ENCODE peak calls at places on chromosomes 11 and 22, in eight cellular contexts. One of them, this sample, is unnamed.
A peak's percentile ranks its signal among the peaks of the same experiment; 100 is the strongest.

GRCh38 chr22:30457964-30458363 is 13.9 kb downstream of the SEC14L3 start:
- DNase-seq in AG08395: no peak
- DNase-seq in dermis blood vessel endothelial cell: no peak
- DNase-seq in stimulated activated CD4-positive, alpha-beta T cell treated with anti-CD3 and anti-CD28 coated beads, Interleukin-1b, Interleukin-23, amount 100 ng/mL, for 24 hours: no peak
- DNase-seq in uterus: no peak
- DNase-seq in HFFc6: peak; percentile 8
- DNase-seq in B cell: no peak
- DNase-seq in left cardiac atrium: no peak
- DNase-seq in this sample: no peak

GRCh38 chr11:96219981-96220623 is 122.9 kb downstream of the MAML2 start:
- DNase-seq in AG08395: peak; percentile 59
- DNase-seq in dermis blood vessel endothelial cell: peak; percentile 68
- DNase-seq in stimulated activated CD4-positive, alpha-beta T cell treated with anti-CD3 and anti-CD28 coated beads, Interleukin-1b, Interleukin-23, amount 100 ng/mL, for 24 hours: no peak
- DNase-seq in uterus: no peak
- DNase-seq in HFFc6: peak; percentile 59
- DNase-seq in B cell: no peak
- DNase-seq in left cardiac atrium: peak; percentile 27
- DNase-seq in this sample: no peak

GRCh38 chr11:131748146-131749050 is 378.0 kb downstream of the NTM start:
- DNase-seq in AG08395: peak; percentile 72
- DNase-seq in dermis blood vessel endothelial cell: peak; percentile 87
- DNase-seq in stimulated activated CD4-positive, alpha-beta T cell treated with anti-CD3 and anti-CD28 coated beads, Interleukin-1b, Interleukin-23, amount 100 ng/mL, for 24 hours: no peak
- DNase-seq in uterus: peak; percentile 19
- DNase-seq in HFFc6: peak; percentile 76
- DNase-seq in B cell: peak; percentile 2
- DNase-seq in left cardiac atrium: peak; percentile 59
- DNase-seq in this sample: no peak

GRCh38 chr22:48746789-48747425 is 1080.8 kb downstream of the BRD1 start:
- DNase-seq in AG08395: no peak
- DNase-seq in dermis blood vessel endothelial cell: no peak
- DNase-seq in stimulated activated CD4-positive, alpha-beta T cell treated with anti-CD3 and anti-CD28 coated beads, Interleukin-1b, Interleukin-23, amount 100 ng/mL, for 24 hours: no peak
- DNase-seq in uterus: no peak
- DNase-seq in HFFc6: no peak
- DNase-seq in B cell: no peak
- DNase-seq in left cardiac atrium: no peak
- DNase-seq in this sample: no peak

GRCh38 chr11:73271936-73272679 is at the start of gene P2RY6:
- DNase-seq in AG08395: peak; percentile 61
- DNase-seq in dermis blood vessel endothelial cell: peak; percentile 20
- DNase-seq in stimulated activated CD4-positive, alpha-beta T cell treated with anti-CD3 and anti-CD28 coated beads, Interleukin-1b, Interleukin-23, amount 100 ng/mL, for 24 hours: no peak
- DNase-seq in uterus: peak; percentile 16
- DNase-seq in HFFc6: peak; percentile 68
- DNase-seq in B cell: no peak
- DNase-seq in left cardiac atrium: peak; percentile 57
- DNase-seq in this sample: no peak

GRCh38 chr11:7098235-7098832 is 9.5 kb downstream of the RBMXL2 start:
- DNase-seq in AG08395: peak; percentile 65
- DNase-seq in dermis blood vessel endothelial cell: peak; percentile 76
- DNase-seq in stimulated activated CD4-positive, alpha-beta T cell treated with anti-CD3 and anti-CD28 coated beads, Interleukin-1b, Interleukin-23, amount 100 ng/mL, for 24 hours: no peak
- DNase-seq in uterus: no peak
- DNase-seq in HFFc6: peak; percentile 41
- DNase-seq in B cell: peak; percentile 64
- DNase-seq in left cardiac atrium: no peak
- DNase-seq in this sample: peak; percentile 29

GRCh38 chr11:7204778-7205177 is 46.9 kb upstream of the SYT9 start:
- DNase-seq in AG08395: peak; percentile 7
- DNase-seq in dermis blood vessel endothelial cell: peak; percentile 96
- DNase-seq in stimulated activated CD4-positive, alpha-beta T cell treated with anti-CD3 and anti-CD28 coated beads, Interleukin-1b, Interleukin-23, amount 100 ng/mL, for 24 hours: no peak
- DNase-seq in uterus: no peak
- DNase-seq in HFFc6: no peak
- DNase-seq in B cell: no peak
- DNase-seq in left cardiac atrium: no peak
- DNase-seq in this sample: peak; percentile 82

GRCh38 chr22:39170825-39171622 is 18.5 kb upstream of the CBX7 start:
- DNase-seq in AG08395: peak; percentile 79
- DNase-seq in dermis blood vessel endothelial cell: peak; percentile 88
- DNase-seq in stimulated activated CD4-positive, alpha-beta T cell treated with anti-CD3 and anti-CD28 coated beads, Interleukin-1b, Interleukin-23, amount 100 ng/mL, for 24 hours: peak; percentile 77
- DNase-seq in uterus: peak; percentile 81
- DNase-seq in HFFc6: peak; percentile 54
- DNase-seq in B cell: peak; percentile 90
- DNase-seq in left cardiac atrium: peak; percentile 88
- DNase-seq in this sample: no peak

GRCh38 chr22:46352691-46353386 is 17.3 kb downstream of the TRMU start:
- DNase-seq in AG08395: no peak
- DNase-seq in dermis blood vessel endothelial cell: peak; percentile 78
- DNase-seq in stimulated activated CD4-positive, alpha-beta T cell treated with anti-CD3 and anti-CD28 coated beads, Interleukin-1b, Interleukin-23, amount 100 ng/mL, for 24 hours: no peak
- DNase-seq in uterus: no peak
- DNase-seq in HFFc6: no peak
- DNase-seq in B cell: no peak
- DNase-seq in left cardiac atrium: peak; percentile 53
- DNase-seq in this sample: no peak

GRCh38 chr11:93744669-93745004 is 3.2 kb downstream of the C11orf54 start:
- DNase-seq in AG08395: no peak
- DNase-seq in dermis blood vessel endothelial cell: no peak
- DNase-seq in stimulated activated CD4-positive, alpha-beta T cell treated with anti-CD3 and anti-CD28 coated beads, Interleukin-1b, Interleukin-23, amount 100 ng/mL, for 24 hours: no peak
- DNase-seq in uterus: no peak
- DNase-seq in HFFc6: no peak
- DNase-seq in B cell: no peak
- DNase-seq in left cardiac atrium: no peak
- DNase-seq in this sample: no peak

This sample was measured in glomerular endothelial cell.